ENCODE peak calls at places on chromosomes 4 and X, in six cellular contexts. L is HepG2, J is K562, M is GM12878, S is H1, N is GM12892. H is an unnamed sample.

GRCh38 chrX:20393944-20394343 is 127.2 kb upstream of the RPS6KA3 start:
- DNase-seq in M (no peak), J (no peak), S (no peak), N (no peak), L (peak), H (no peak)

GRCh38 chrX:39903937-39904336 is 193.8 kb downstream of the BCOR start:
- DNase-seq in M (no peak), J (no peak), N (no peak), S (no peak), L (no peak), H (no peak)

GRCh38 chr4:148116264-148116663 is 325.9 kb downstream of the NR3C2 start:
- DNase-seq in J (no peak), N (no peak), M (no peak), S (no peak), L (no peak), H (no peak)

GRCh38 chr4:824461-825062 is 1.4 kb downstream of the CPLX1 start:
- DNase-seq in S (no peak), J (no peak), M (no peak), L (no peak), N (no peak), H (no peak)

GRCh38 chr4:168221298-168221697 is 97.3 kb downstream of the DDX60 start:
- DNase-seq in L (no peak), J (no peak), S (no peak), M (no peak), N (no peak), H (no peak)

GRCh38 chr4:74189331-74190043 is 31.6 kb downstream of the MTHFD2L start:
- DNase-seq in S (no peak), M (peak), L (peak), N (no peak), J (peak), H (no peak)

GRCh38 chr4:68342139-68342538 is 7.8 kb downstream of the YTHDC1 start:
- DNase-seq in L (no peak), M (no peak), J (peak), N (no peak), S (no peak), H (no peak)

GRCh38 chr4:113411496-113411938 is 350.0 kb downstream of the CAMK2D start:
- DNase-seq in N (no peak), L (peak), J (no peak), S (no peak), M (no peak), H (no peak)

GRCh38 chrX:74286950-74287349 is 17.0 kb upstream of the ZCCHC13 start:
- DNase-seq in N (no peak), S (no peak), M (no peak), L (peak), J (no peak), H (no peak)

GRCh38 chr4:76634239-76634638 is 199.2 kb downstream of the SHROOM3 start:
- DNase-seq in J (no peak), S (no peak), N (no peak), M (no peak), L (no peak), H (no peak)

GRCh38 chrX:17596546-17597205 is 140.6 kb upstream of the SCML1 start:
- DNase-seq in L (no peak), M (no peak), N (no peak), S (no peak), J (no peak), H (no peak)

GRCh38 chrX:53682885-53683555 is 3.5 kb downstream of the HUWE1 start:
- DNase-seq in M (no peak), L (peak), N (no peak), J (peak), S (peak), H (no peak)

GRCh38 chr4:169664615-169665014 is 44.2 kb downstream of the CLCN3 start:
- DNase-seq in N (no peak), J (no peak), S (no peak), L (no peak), M (no peak), H (no peak)

GRCh38 chrX:147848543-147849448 is 62.9 kb upstream of the FMR1 start:
- DNase-seq in J (peak), N (no peak), L (no peak), M (no peak), S (no peak), H (no peak)

GRCh38 chr4:176034498-176034897 is 31.1 kb upstream of the WDR17 start:
- DNase-seq in N (no peak), S (no peak), J (peak), L (no peak), M (no peak), H (no peak)

GRCh38 chr4:149409186-149410056 is 406.2 kb downstream of the IQCM start:
- DNase-seq in J (no peak), L (no peak), S (no peak), M (no peak), N (no peak), H (no peak)

GRCh38 chr4:161714022-161714751 is 449.6 kb downstream of the FSTL5 start:
- DNase-seq in N (no peak), M (no peak), S (no peak), J (no peak), L (no peak), H (no peak)

GRCh38 chr4:1870328-1870577 is 940 bp upstream of the NSD2 start:
- DNase-seq in J (peak), S (no peak), M (no peak), L (peak), N (peak), H (peak)

GRCh38 chr4:39706334-39706733 is 8.4 kb downstream of the UBE2K start:
- DNase-seq in S (peak), N (no peak), M (no peak), J (no peak), L (peak), H (no peak)

GRCh38 chrX:68761086-68761485 is 67.7 kb upstream of the EFNB1 start:
- DNase-seq in L (no peak), J (no peak), N (no peak), S (no peak), M (no peak), H (no peak)

GRCh38 chr4:101101072-101101471 is 246.3 kb downstream of the PPP3CA start:
- DNase-seq in J (no peak), L (no peak), S (no peak), M (no peak), N (no peak), H (no peak)

GRCh38 chr4:157992038-157992706 is 180.7 kb downstream of the GASK1B start:
- DNase-seq in M (no peak), L (peak), S (no peak), J (peak), N (no peak), H (no peak)

GRCh38 chrX:8845060-8845459 is 43.9 kb upstream of the FAM9A start:
- DNase-seq in N (no peak), M (no peak), S (no peak), L (no peak), J (peak), H (no peak)

GRCh38 chr4:130147618-130148017 is 1051.7 kb downstream of the C4orf33 start:
- DNase-seq in M (no peak), N (no peak), S (no peak), J (no peak), L (no peak), H (no peak)

GRCh38 chrX:54043696-54044125 is 562 bp downstream of the PHF8 start:
- DNase-seq in N (peak), J (peak), L (no peak), M (no peak), S (peak), H (peak)

GRCh38 chr4:8274772-8275241 is 5.3 kb downstream of the HTRA3 start:
- DNase-seq in M (no peak), J (peak), L (no peak), N (no peak), S (no peak), H (no peak)

GRCh38 chr4:42150653-42151567 is 1.5 kb downstream of the BEND4 start:
- DNase-seq in S (peak), L (no peak), M (no peak), J (no peak), N (peak), H (peak)

GRCh38 chr4:8792491-8792890 is 79.1 kb downstream of the HMX1 start:
- DNase-seq in S (no peak), N (no peak), M (no peak), J (no peak), L (no peak), H (no peak)

GRCh38 chr4:69753666-69754065 is 6.8 kb downstream of the SULT1B1 start:
- DNase-seq in M (no peak), N (no peak), S (no peak), L (no peak), J (no peak), H (no peak)
- TF ChIP-seq TAF1 in M (no peak), N (no peak), S (no peak), L (no peak), J (no peak), H (no peak)

DNA sequence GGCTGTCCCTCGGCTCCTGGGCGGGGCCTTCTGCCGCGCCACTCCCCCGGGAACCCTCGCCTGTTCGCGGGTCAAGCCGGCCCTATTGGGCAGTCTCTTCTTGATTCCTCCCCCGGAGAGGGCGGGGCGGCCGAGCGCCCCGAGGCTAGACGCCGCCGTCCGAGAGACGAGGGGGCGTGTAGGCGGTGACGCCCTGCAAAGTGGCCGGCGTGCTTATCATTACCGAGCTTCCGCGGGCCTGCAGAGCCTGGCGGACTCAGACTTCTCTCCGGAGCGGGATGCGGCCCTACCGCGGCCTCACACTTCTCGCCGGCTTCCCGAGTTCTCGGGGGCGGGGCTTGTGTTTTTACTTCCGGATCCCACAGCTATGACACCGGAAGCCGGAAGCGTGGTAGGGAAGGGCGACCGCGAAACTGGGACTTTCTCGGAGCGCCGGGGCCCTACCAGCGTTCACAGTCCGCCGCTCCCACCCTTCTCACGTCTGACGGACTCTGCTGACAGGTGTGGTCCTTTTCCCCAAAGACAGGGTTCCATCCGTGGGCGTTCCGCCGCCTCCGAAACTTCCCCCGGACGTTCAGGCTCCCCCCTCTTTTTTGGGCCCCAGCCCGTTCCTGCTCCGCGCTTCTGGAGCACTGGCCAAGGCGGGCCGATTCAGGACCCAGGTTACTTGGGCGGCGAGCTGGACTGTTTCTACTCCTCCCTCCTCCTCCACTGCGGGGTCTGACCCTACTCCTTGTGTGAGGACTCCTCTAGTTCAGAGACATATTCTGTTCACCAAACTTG is at the start of gene IKBKG:
- DNase-seq in S (peak), J (peak), N (peak), M (peak), L (peak), H (peak)
- TF ChIP-seq POLR2A in S (peak), J (peak), N (peak), M (peak), L (no peak), H (peak)

GRCh38 chrX:12410523-12410922 is 272.2 kb downstream of the FRMPD4 start:
- DNase-seq in J (no peak), M (no peak), N (no peak), S (no peak), L (no peak), H (no peak)
- TF ChIP-seq TAF1 in J (no peak), M (no peak), N (no peak), S (no peak), L (no peak), H (no peak)

DNA sequence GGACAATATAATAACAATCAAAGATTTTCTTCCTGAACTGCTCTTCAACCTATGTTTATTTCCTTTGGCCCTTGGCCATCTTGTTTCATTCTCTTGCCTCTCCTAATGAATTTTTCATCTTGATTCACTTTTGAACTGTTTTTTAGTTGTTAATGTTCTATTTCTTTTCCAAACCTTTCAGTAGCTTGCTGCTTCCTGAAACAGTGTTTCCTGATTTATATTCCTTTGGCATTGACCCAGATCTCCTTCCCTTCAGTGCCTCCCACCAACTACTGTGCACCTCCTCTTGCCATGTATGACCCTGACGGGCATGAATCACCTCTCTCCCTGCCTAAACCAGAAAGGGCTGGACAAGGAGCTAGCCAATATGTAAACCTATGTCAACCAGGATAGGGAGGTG is 25.6 kb upstream of the SPP1 start:
- DNase-seq in N (no peak), L (no peak), S (no peak), J (no peak), M (no peak), H (no peak)
- TF ChIP-seq POLR2A in N (no peak), L (no peak), S (no peak), J (no peak), M (no peak), H (no peak)

DNA sequence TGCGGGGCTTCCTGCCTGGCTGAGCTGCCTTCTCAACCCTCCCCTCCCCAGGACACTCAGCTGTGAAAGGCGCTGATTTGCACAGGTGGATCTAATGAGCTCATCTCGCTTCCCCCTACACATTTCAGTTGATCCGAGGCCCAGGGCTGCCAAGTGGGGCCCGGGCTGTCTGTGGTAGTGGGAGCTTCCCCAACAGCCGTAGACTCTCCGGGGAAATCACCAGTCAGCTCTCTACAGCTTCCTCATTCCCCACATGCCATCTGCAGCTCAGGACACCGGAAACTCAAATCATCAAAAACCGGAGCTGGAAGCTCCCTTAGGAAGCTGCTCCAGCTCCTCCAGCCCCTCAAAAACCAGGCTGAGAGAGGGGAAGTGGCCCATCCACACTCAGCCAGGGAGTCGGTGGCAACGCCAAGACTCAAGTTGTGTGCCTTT is 56.2 kb downstream of the SMIM20 start:
- DNase-seq in M (no peak), L (no peak), J (no peak), N (peak), S (no peak), H (peak)
- TF ChIP-seq TAF1 in M (no peak), L (no peak), J (no peak), N (no peak), S (no peak), H (no peak)

GRCh38 chr4:6257243-6258025 is 12.2 kb upstream of the WFS1 start:
- DNase-seq in S (no peak), J (no peak), M (no peak), L (no peak), N (no peak), H (no peak)
- TF ChIP-seq POLR2A in S (no peak), J (no peak), M (no peak), L (no peak), N (no peak), H (no peak)

DNA sequence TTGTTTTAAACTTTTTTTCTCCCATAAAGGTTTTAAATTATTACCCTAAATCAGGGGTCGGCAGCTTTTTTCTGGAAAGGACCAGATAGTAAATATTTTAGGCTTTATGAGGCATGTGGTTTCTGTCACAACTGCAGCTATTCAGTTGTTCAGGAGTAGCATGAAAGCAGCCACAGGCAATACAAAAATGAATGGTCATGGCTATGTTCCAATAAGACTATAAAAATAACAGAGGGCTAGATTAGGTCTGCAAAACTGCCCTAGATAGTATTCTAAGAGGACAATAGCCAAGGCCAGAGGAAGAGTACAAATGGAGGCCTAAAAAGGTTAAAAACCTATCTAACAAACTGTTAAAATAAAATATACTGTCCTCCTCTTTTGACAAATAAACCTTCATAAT is 24.6 kb downstream of the HERC5 start:
- DNase-seq in J (no peak), S (no peak), L (no peak), M (no peak), N (no peak), H (no peak)
- TF ChIP-seq TAF1 in J (no peak), S (no peak), L (no peak), M (no peak), N (no peak), H (no peak)